ENCODE peak calls at places on chromosomes 16 and 17, in seven cellular contexts. One of them, this sample, is unnamed.

GRCh38 chr16:19177111-19177747 is 9.2 kb downstream of the SYT17 start:
- DNase-seq in adrenal gland: no peak
- DNase-seq in naive thymus-derived CD4-positive, alpha-beta T cell: no peak
- DNase-seq in CD8-positive, alpha-beta memory T cell: no peak
- DNase-seq in stomach: no peak
- DNase-seq in cardiac muscle cell: no peak
- DNase-seq in esophagus muscularis mucosa: no peak
- DNase-seq in this sample: no peak

GRCh38 chr17:17703608-17703919 is 22.3 kb downstream of the RAI1 start:
- DNase-seq in adrenal gland: no peak
- DNase-seq in naive thymus-derived CD4-positive, alpha-beta T cell: no peak
- DNase-seq in CD8-positive, alpha-beta memory T cell: no peak
- DNase-seq in stomach: no peak
- DNase-seq in cardiac muscle cell: no peak
- DNase-seq in esophagus muscularis mucosa: no peak
- DNase-seq in this sample: no peak

GRCh38 chr17:145671-146541 is 8.5 kb downstream of the SCGB1C2 start:
- DNase-seq in adrenal gland: peak; percentile 11
- DNase-seq in naive thymus-derived CD4-positive, alpha-beta T cell: no peak
- DNase-seq in CD8-positive, alpha-beta memory T cell: no peak
- DNase-seq in stomach: peak; percentile 15
- DNase-seq in cardiac muscle cell: no peak
- DNase-seq in esophagus muscularis mucosa: no peak
- DNase-seq in this sample: peak; percentile 21

GRCh38 chr16:512802-513201 is 14.7 kb upstream of the CAPN15 start:
- DNase-seq in adrenal gland: no peak
- DNase-seq in naive thymus-derived CD4-positive, alpha-beta T cell: no peak
- DNase-seq in CD8-positive, alpha-beta memory T cell: no peak
- DNase-seq in stomach: no peak
- DNase-seq in cardiac muscle cell: no peak
- DNase-seq in esophagus muscularis mucosa: no peak
- DNase-seq in this sample: no peak

GRCh38 chr17:62126292-62126691 is 61.2 kb upstream of the MED13 start:
- DNase-seq in adrenal gland: no peak
- DNase-seq in naive thymus-derived CD4-positive, alpha-beta T cell: no peak
- DNase-seq in CD8-positive, alpha-beta memory T cell: no peak
- DNase-seq in stomach: no peak
- DNase-seq in cardiac muscle cell: no peak
- DNase-seq in esophagus muscularis mucosa: no peak
- DNase-seq in this sample: no peak

GRCh38 chr17:15261818-15262290 is 3.3 kb downstream of the PMP22 start:
- DNase-seq in adrenal gland: no peak
- DNase-seq in naive thymus-derived CD4-positive, alpha-beta T cell: no peak
- DNase-seq in CD8-positive, alpha-beta memory T cell: no peak
- DNase-seq in stomach: no peak
- DNase-seq in cardiac muscle cell: peak; percentile 27
- DNase-seq in esophagus muscularis mucosa: no peak
- DNase-seq in this sample: peak; percentile 40

GRCh38 chr17:22102177-22102576 is 409.9 kb downstream of the KCNJ18 start:
- DNase-seq in adrenal gland: no peak
- DNase-seq in naive thymus-derived CD4-positive, alpha-beta T cell: no peak
- DNase-seq in CD8-positive, alpha-beta memory T cell: no peak
- DNase-seq in stomach: no peak
- DNase-seq in cardiac muscle cell: no peak
- DNase-seq in esophagus muscularis mucosa: no peak
- DNase-seq in this sample: no peak

GRCh38 chr16:56192971-56193936 is 2.0 kb downstream of the GNAO1 start:
- DNase-seq in adrenal gland: no peak
- DNase-seq in naive thymus-derived CD4-positive, alpha-beta T cell: no peak
- DNase-seq in CD8-positive, alpha-beta memory T cell: no peak
- DNase-seq in stomach: no peak
- DNase-seq in cardiac muscle cell: no peak
- DNase-seq in esophagus muscularis mucosa: no peak
- DNase-seq in this sample: no peak

GRCh38 chr17:75325827-75326586 is 36.8 kb upstream of the SLC25A19 start:
- DNase-seq in adrenal gland: no peak
- DNase-seq in naive thymus-derived CD4-positive, alpha-beta T cell: no peak
- DNase-seq in CD8-positive, alpha-beta memory T cell: no peak
- DNase-seq in stomach: no peak
- DNase-seq in cardiac muscle cell: peak; percentile 90
- DNase-seq in esophagus muscularis mucosa: no peak
- DNase-seq in this sample: no peak

GRCh38 chr16:66254106-66254505 is 112.4 kb upstream of the CDH5 start:
- DNase-seq in adrenal gland: no peak
- DNase-seq in naive thymus-derived CD4-positive, alpha-beta T cell: no peak
- DNase-seq in CD8-positive, alpha-beta memory T cell: no peak
- DNase-seq in stomach: no peak
- DNase-seq in cardiac muscle cell: no peak
- DNase-seq in esophagus muscularis mucosa: no peak
- DNase-seq in this sample: no peak

GRCh38 chr16:66267287-66268137 is 99.0 kb upstream of the CDH5 start:
- DNase-seq in adrenal gland: no peak
- DNase-seq in naive thymus-derived CD4-positive, alpha-beta T cell: no peak
- DNase-seq in CD8-positive, alpha-beta memory T cell: no peak
- DNase-seq in stomach: no peak
- DNase-seq in cardiac muscle cell: no peak
- DNase-seq in esophagus muscularis mucosa: no peak
- DNase-seq in this sample: no peak

GRCh38 chr16:76360384-76360783 is 83.2 kb downstream of the CNTNAP4 start:
- DNase-seq in adrenal gland: no peak
- DNase-seq in naive thymus-derived CD4-positive, alpha-beta T cell: no peak
- DNase-seq in CD8-positive, alpha-beta memory T cell: no peak
- DNase-seq in stomach: no peak
- DNase-seq in cardiac muscle cell: peak; percentile 36
- DNase-seq in esophagus muscularis mucosa: no peak
- DNase-seq in this sample: no peak

GRCh38 chr16:72530434-72530833 is 358.5 kb upstream of the PMFBP1 start:
- DNase-seq in adrenal gland: no peak
- DNase-seq in naive thymus-derived CD4-positive, alpha-beta T cell: no peak
- DNase-seq in CD8-positive, alpha-beta memory T cell: no peak
- DNase-seq in stomach: no peak
- DNase-seq in cardiac muscle cell: peak; percentile 90
- DNase-seq in esophagus muscularis mucosa: no peak
- DNase-seq in this sample: no peak

GRCh38 chr17:80361495-80362220 is 53.3 kb upstream of the ENDOV start:
- DNase-seq in adrenal gland: no peak
- DNase-seq in naive thymus-derived CD4-positive, alpha-beta T cell: peak; percentile 10
- DNase-seq in CD8-positive, alpha-beta memory T cell: no peak
- DNase-seq in stomach: no peak
- DNase-seq in cardiac muscle cell: peak; percentile 22
- DNase-seq in esophagus muscularis mucosa: no peak
- DNase-seq in this sample: no peak

GRCh38 chr17:37546242-37546641 is 56.6 kb downstream of the DUSP14 start:
- DNase-seq in adrenal gland: no peak
- DNase-seq in naive thymus-derived CD4-positive, alpha-beta T cell: no peak
- DNase-seq in CD8-positive, alpha-beta memory T cell: no peak
- DNase-seq in stomach: no peak
- DNase-seq in cardiac muscle cell: no peak
- DNase-seq in esophagus muscularis mucosa: no peak
- DNase-seq in this sample: no peak

GRCh38 chr17:3990391-3991127 is 26.3 kb upstream of the ATP2A3 start:
- DNase-seq in adrenal gland: no peak
- DNase-seq in naive thymus-derived CD4-positive, alpha-beta T cell: no peak
- DNase-seq in CD8-positive, alpha-beta memory T cell: no peak
- DNase-seq in stomach: no peak
- DNase-seq in cardiac muscle cell: no peak
- DNase-seq in esophagus muscularis mucosa: no peak
- DNase-seq in this sample: no peak

GRCh38 chr16:50697881-50698767 is 4.7 kb downstream of the NOD2 start:
- DNase-seq in adrenal gland: peak; percentile 46
- DNase-seq in naive thymus-derived CD4-positive, alpha-beta T cell: no peak
- DNase-seq in CD8-positive, alpha-beta memory T cell: peak; percentile 57
- DNase-seq in stomach: peak; percentile 40
- DNase-seq in cardiac muscle cell: peak; percentile 46
- DNase-seq in esophagus muscularis mucosa: no peak
- DNase-seq in this sample: peak; percentile 53

GRCh38 chr17:652310-652709 is 62.3 kb downstream of the VPS53 start:
- DNase-seq in adrenal gland: no peak
- DNase-seq in naive thymus-derived CD4-positive, alpha-beta T cell: no peak
- DNase-seq in CD8-positive, alpha-beta memory T cell: no peak
- DNase-seq in stomach: no peak
- DNase-seq in cardiac muscle cell: peak; percentile 45
- DNase-seq in esophagus muscularis mucosa: peak; percentile 96
- DNase-seq in this sample: peak; percentile 63

GRCh38 chr17:17231621-17232302 is 5.2 kb downstream of the FLCN start:
- DNase-seq in adrenal gland: no peak
- DNase-seq in naive thymus-derived CD4-positive, alpha-beta T cell: no peak
- DNase-seq in CD8-positive, alpha-beta memory T cell: no peak
- DNase-seq in stomach: no peak
- DNase-seq in cardiac muscle cell: no peak
- DNase-seq in esophagus muscularis mucosa: no peak
- DNase-seq in this sample: no peak

GRCh38 chr17:57553525-57553924 is 191.6 kb downstream of the CCDC182 start:
- DNase-seq in adrenal gland: peak; percentile 87
- DNase-seq in naive thymus-derived CD4-positive, alpha-beta T cell: no peak
- DNase-seq in CD8-positive, alpha-beta memory T cell: no peak
- DNase-seq in stomach: no peak
- DNase-seq in cardiac muscle cell: peak; percentile 83
- DNase-seq in esophagus muscularis mucosa: no peak
- DNase-seq in this sample: no peak

GRCh38 chr17:77462101-77462500 is 321.3 kb downstream of the SEC14L1 start:
- DNase-seq in adrenal gland: no peak
- DNase-seq in naive thymus-derived CD4-positive, alpha-beta T cell: no peak
- DNase-seq in CD8-positive, alpha-beta memory T cell: no peak
- DNase-seq in stomach: no peak
- DNase-seq in cardiac muscle cell: no peak
- DNase-seq in esophagus muscularis mucosa: no peak
- DNase-seq in this sample: no peak

GRCh38 chr16:79897444-79898146 is 297.1 kb upstream of the MAF start:
- DNase-seq in adrenal gland: no peak
- DNase-seq in naive thymus-derived CD4-positive, alpha-beta T cell: no peak
- DNase-seq in CD8-positive, alpha-beta memory T cell: no peak
- DNase-seq in stomach: no peak
- DNase-seq in cardiac muscle cell: peak; percentile 39
- DNase-seq in esophagus muscularis mucosa: peak; percentile 60
- DNase-seq in this sample: peak; percentile 72

GRCh38 chr17:61942085-61942484 is 14.3 kb upstream of the INTS2 start:
- DNase-seq in adrenal gland: no peak
- DNase-seq in naive thymus-derived CD4-positive, alpha-beta T cell: no peak
- DNase-seq in CD8-positive, alpha-beta memory T cell: no peak
- DNase-seq in stomach: no peak
- DNase-seq in cardiac muscle cell: no peak
- DNase-seq in esophagus muscularis mucosa: no peak
- DNase-seq in this sample: no peak

GRCh38 chr16:85697441-85697840 is 8.7 kb upstream of the GINS2 start:
- DNase-seq in adrenal gland: no peak
- DNase-seq in naive thymus-derived CD4-positive, alpha-beta T cell: no peak
- DNase-seq in CD8-positive, alpha-beta memory T cell: no peak
- DNase-seq in stomach: no peak
- DNase-seq in cardiac muscle cell: no peak
- DNase-seq in esophagus muscularis mucosa: no peak
- DNase-seq in this sample: peak; percentile 44

GRCh38 chr16:26664086-26664485 is 402.6 kb upstream of the C16orf82 start:
- DNase-seq in adrenal gland: no peak
- DNase-seq in naive thymus-derived CD4-positive, alpha-beta T cell: no peak
- DNase-seq in CD8-positive, alpha-beta memory T cell: no peak
- DNase-seq in stomach: no peak
- DNase-seq in cardiac muscle cell: no peak
- DNase-seq in esophagus muscularis mucosa: peak; percentile 64
- DNase-seq in this sample: no peak

GRCh38 chr16:56789360-56789759 is 59.4 kb downstream of the NUP93 start:
- DNase-seq in adrenal gland: peak; percentile 65
- DNase-seq in naive thymus-derived CD4-positive, alpha-beta T cell: peak; percentile 14
- DNase-seq in CD8-positive, alpha-beta memory T cell: peak; percentile 48
- DNase-seq in stomach: peak; percentile 73
- DNase-seq in cardiac muscle cell: peak; percentile 58
- DNase-seq in esophagus muscularis mucosa: no peak
- DNase-seq in this sample: no peak

GRCh38 chr17:68820476-68820824 is 134.7 kb downstream of the ABCA8 start:
- DNase-seq in adrenal gland: no peak
- DNase-seq in naive thymus-derived CD4-positive, alpha-beta T cell: no peak
- DNase-seq in CD8-positive, alpha-beta memory T cell: no peak
- DNase-seq in stomach: no peak
- DNase-seq in cardiac muscle cell: no peak
- DNase-seq in esophagus muscularis mucosa: no peak
- DNase-seq in this sample: no peak

GRCh38 chr17:79024901-79025737 is 1.1 kb downstream of the C1QTNF1 start:
- DNase-seq in adrenal gland: peak; percentile 79
- DNase-seq in naive thymus-derived CD4-positive, alpha-beta T cell: no peak
- DNase-seq in CD8-positive, alpha-beta memory T cell: no peak
- DNase-seq in stomach: peak; percentile 43
- DNase-seq in cardiac muscle cell: peak; percentile 49
- DNase-seq in esophagus muscularis mucosa: no peak
- DNase-seq in this sample: peak; percentile 63
- H3K4me1 ChIP-seq in adrenal gland: peaks cover 80% of the 10 kb centered on the region
- H3K4me1 ChIP-seq in naive thymus-derived CD4-positive, alpha-beta T cell: peaks cover 4% of the 10 kb centered on the region
- H3K4me1 ChIP-seq in CD8-positive, alpha-beta memory T cell: peaks cover 4% of the 10 kb centered on the region
- H3K4me1 ChIP-seq in stomach: peaks cover 81% of the 10 kb centered on the region
- H3K4me1 ChIP-seq in cardiac muscle cell: peaks cover 46% of the 10 kb centered on the region
- H3K4me1 ChIP-seq in esophagus muscularis mucosa: peaks cover 79% of the 10 kb centered on the region
- H3K4me1 ChIP-seq in this sample: peaks cover 50% of the 10 kb centered on the region

DNA sequence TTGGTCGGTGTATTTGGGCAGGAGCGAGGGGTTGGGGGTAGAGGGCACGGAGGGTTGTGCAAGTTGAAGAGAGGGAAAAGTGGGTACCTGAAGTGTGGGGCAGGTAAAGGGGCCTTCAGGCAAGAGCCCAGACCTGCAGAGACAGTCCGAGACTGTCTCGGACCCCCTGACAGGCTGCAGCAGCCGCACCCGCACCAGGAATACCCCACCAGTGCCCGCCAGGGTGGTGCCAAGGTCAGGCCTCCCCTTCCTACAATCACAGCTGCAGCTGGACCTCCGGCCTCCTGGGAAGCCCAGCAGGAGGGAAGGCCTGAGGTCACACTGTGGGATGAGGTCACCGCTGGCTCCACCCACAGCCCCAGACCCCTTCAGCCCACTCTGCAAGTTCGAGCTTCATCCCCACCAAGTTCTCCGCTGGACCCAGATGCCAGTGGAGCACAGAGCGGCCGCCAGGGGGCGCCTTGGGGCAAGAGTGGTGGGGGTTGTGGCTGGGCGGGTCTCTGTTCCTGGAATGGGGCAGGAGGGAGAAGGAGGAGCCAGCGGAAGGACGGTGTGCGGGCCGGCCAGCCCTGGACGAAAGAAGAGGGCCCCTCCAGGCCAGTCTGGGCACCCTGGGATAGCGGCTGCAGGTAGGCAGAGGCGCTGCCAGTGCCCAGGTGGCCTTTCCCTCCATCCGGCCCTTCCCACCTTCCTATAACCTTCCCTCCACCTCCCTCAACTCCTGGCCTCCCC is at the start of gene HSD3B7:
- DNase-seq in adrenal gland: peak; percentile 87
- DNase-seq in naive thymus-derived CD4-positive, alpha-beta T cell: peak; percentile 67
- DNase-seq in CD8-positive, alpha-beta memory T cell: peak; percentile 84
- DNase-seq in stomach: peak; percentile 91
- DNase-seq in cardiac muscle cell: peak; percentile 85
- DNase-seq in esophagus muscularis mucosa: peak; percentile 98
- DNase-seq in this sample: peak; percentile 95
- H3K36me3 ChIP-seq in adrenal gland: peaks cover 44% of the 10 kb centered on the region
- H3K36me3 ChIP-seq in naive thymus-derived CD4-positive, alpha-beta T cell: no peaks in the 10 kb centered on the region
- H3K36me3 ChIP-seq in CD8-positive, alpha-beta memory T cell: peaks cover 4% of the 10 kb centered on the region
- H3K36me3 ChIP-seq in stomach: peaks cover 56% of the 10 kb centered on the region
- H3K36me3 ChIP-seq in cardiac muscle cell: peaks cover 20% of the 10 kb centered on the region
- H3K36me3 ChIP-seq in esophagus muscularis mucosa: peaks cover 69% of the 10 kb centered on the region
- H3K36me3 ChIP-seq in this sample: no peaks in the 10 kb centered on the region

GRCh38 chr16:84599528-84600202 is 18.2 kb downstream of the COTL1 start:
- DNase-seq in adrenal gland: peak; percentile 68
- DNase-seq in naive thymus-derived CD4-positive, alpha-beta T cell: peak; percentile 51
- DNase-seq in CD8-positive, alpha-beta memory T cell: peak; percentile 79
- DNase-seq in stomach: peak; percentile 51
- DNase-seq in cardiac muscle cell: peak; percentile 94
- DNase-seq in esophagus muscularis mucosa: no peak
- DNase-seq in this sample: peak; percentile 78
- H3K4me1 ChIP-seq in adrenal gland: peaks cover 72% of the 10 kb centered on the region
- H3K4me1 ChIP-seq in naive thymus-derived CD4-positive, alpha-beta T cell: peaks cover 90% of the 10 kb centered on the region
- H3K4me1 ChIP-seq in CD8-positive, alpha-beta memory T cell: peaks cover 90% of the 10 kb centered on the region
- H3K4me1 ChIP-seq in stomach: peaks cover 64% of the 10 kb centered on the region
- H3K4me1 ChIP-seq in cardiac muscle cell: peaks cover 45% of the 10 kb centered on the region
- H3K4me1 ChIP-seq in esophagus muscularis mucosa: peaks cover 65% of the 10 kb centered on the region
- H3K4me1 ChIP-seq in this sample: peaks cover 29% of the 10 kb centered on the region

GRCh38 chr16:89308391-89309333 is 91.2 kb downstream of the ZNF778 start:
- DNase-seq in adrenal gland: no peak
- DNase-seq in naive thymus-derived CD4-positive, alpha-beta T cell: peak; percentile 34
- DNase-seq in CD8-positive, alpha-beta memory T cell: peak; percentile 69
- DNase-seq in stomach: no peak
- DNase-seq in cardiac muscle cell: no peak
- DNase-seq in esophagus muscularis mucosa: no peak
- DNase-seq in this sample: peak; percentile 48
- H3K36me3 ChIP-seq in adrenal gland: peaks cover 19% of the 10 kb centered on the region
- H3K36me3 ChIP-seq in naive thymus-derived CD4-positive, alpha-beta T cell: no peaks in the 10 kb centered on the region
- H3K36me3 ChIP-seq in CD8-positive, alpha-beta memory T cell: peaks cover 36% of the 10 kb centered on the region
- H3K36me3 ChIP-seq in stomach: peaks cover 53% of the 10 kb centered on the region
- H3K36me3 ChIP-seq in cardiac muscle cell: no peaks in the 10 kb centered on the region
- H3K36me3 ChIP-seq in esophagus muscularis mucosa: peaks cover 34% of the 10 kb centered on the region
- H3K36me3 ChIP-seq in this sample: no peaks in the 10 kb centered on the region

This sample was measured in mucosa of descending colon.